ENCODE peak calls at places on chromosomes 4 and X, in seven cellular contexts. One of them, this sample, is unnamed.

GRCh38 chr4:173371292-173372192 is 788 bp downstream of the SAP30 start:
- DNase-seq in HepG2: peak; percentile 29
- DNase-seq in HCT116: no peak
- DNase-seq in GM12878: no peak
- DNase-seq in K562: peak; percentile 46
- DNase-seq in H1: peak; percentile 78
- DNase-seq in SK-N-SH: peak; percentile 56
- DNase-seq in this sample: peak; percentile 79

GRCh38 chrX:21509912-21510311 is 135.7 kb downstream of the CNKSR2 start:
- DNase-seq in HepG2: no peak
- DNase-seq in HCT116: no peak
- DNase-seq in GM12878: no peak
- DNase-seq in K562: no peak
- DNase-seq in H1: no peak
- DNase-seq in SK-N-SH: no peak
- DNase-seq in this sample: no peak

GRCh38 chr4:54064317-54065275 is at the start of gene CHIC2:
- DNase-seq in HepG2: peak; percentile 85
- DNase-seq in HCT116: peak; percentile 77
- DNase-seq in GM12878: peak; percentile 63
- DNase-seq in K562: peak; percentile 93
- DNase-seq in H1: peak; percentile 94
- DNase-seq in SK-N-SH: peak; percentile 97
- DNase-seq in this sample: peak; percentile 73

GRCh38 chr4:155805016-155805415 is 46.2 kb downstream of the GUCY1B1 start:
- DNase-seq in HepG2: no peak
- DNase-seq in HCT116: no peak
- DNase-seq in GM12878: no peak
- DNase-seq in K562: no peak
- DNase-seq in H1: no peak
- DNase-seq in SK-N-SH: no peak
- DNase-seq in this sample: no peak

GRCh38 chr4:156545003-156545785 is 426.4 kb downstream of the PDGFC start:
- DNase-seq in HepG2: no peak
- DNase-seq in HCT116: no peak
- DNase-seq in GM12878: no peak
- DNase-seq in K562: no peak
- DNase-seq in H1: no peak
- DNase-seq in SK-N-SH: no peak
- DNase-seq in this sample: no peak

GRCh38 chr4:101871962-101872676 is 81.6 kb downstream of the BANK1 start:
- DNase-seq in HepG2: no peak
- DNase-seq in HCT116: no peak
- DNase-seq in GM12878: no peak
- DNase-seq in K562: no peak
- DNase-seq in H1: no peak
- DNase-seq in SK-N-SH: no peak
- DNase-seq in this sample: no peak

GRCh38 chr4:60637976-60638375 is 562.1 kb upstream of the ADGRL3 start:
- DNase-seq in HepG2: no peak
- DNase-seq in HCT116: no peak
- DNase-seq in GM12878: no peak
- DNase-seq in K562: no peak
- DNase-seq in H1: no peak
- DNase-seq in SK-N-SH: no peak
- DNase-seq in this sample: no peak

GRCh38 chrX:131901581-131901980 is 121.5 kb upstream of the STK26 start:
- DNase-seq in HepG2: no peak
- DNase-seq in HCT116: no peak
- DNase-seq in GM12878: no peak
- DNase-seq in K562: no peak
- DNase-seq in H1: no peak
- DNase-seq in SK-N-SH: no peak
- DNase-seq in this sample: no peak

GRCh38 chr4:41258783-41259182 is 2.1 kb downstream of the UCHL1 start:
- DNase-seq in HepG2: peak; percentile 18
- DNase-seq in HCT116: peak; percentile 56
- DNase-seq in GM12878: no peak
- DNase-seq in K562: no peak
- DNase-seq in H1: no peak
- DNase-seq in SK-N-SH: peak; percentile 54
- DNase-seq in this sample: peak; percentile 72

GRCh38 chr4:140298001-140298400 is 75.4 kb upstream of the SCOC start:
- DNase-seq in HepG2: no peak
- DNase-seq in HCT116: no peak
- DNase-seq in GM12878: no peak
- DNase-seq in K562: no peak
- DNase-seq in H1: no peak
- DNase-seq in SK-N-SH: no peak
- DNase-seq in this sample: no peak

GRCh38 chr4:147865926-147866325 is 134.0 kb downstream of the ARHGAP10 start:
- DNase-seq in HepG2: no peak
- DNase-seq in HCT116: no peak
- DNase-seq in GM12878: no peak
- DNase-seq in K562: no peak
- DNase-seq in H1: no peak
- DNase-seq in SK-N-SH: no peak
- DNase-seq in this sample: no peak

GRCh38 chr4:91302120-91302519 is 1001.6 kb upstream of the GRID2 start:
- DNase-seq in HepG2: no peak
- DNase-seq in HCT116: no peak
- DNase-seq in GM12878: no peak
- DNase-seq in K562: no peak
- DNase-seq in H1: no peak
- DNase-seq in SK-N-SH: no peak
- DNase-seq in this sample: no peak

GRCh38 chrX:130896816-130897508 is 6.0 kb downstream of the ENOX2 start:
- DNase-seq in HepG2: no peak
- DNase-seq in HCT116: no peak
- DNase-seq in GM12878: no peak
- DNase-seq in K562: no peak
- DNase-seq in H1: no peak
- DNase-seq in SK-N-SH: no peak
- DNase-seq in this sample: no peak

GRCh38 chr4:157978680-157979361 is 194.0 kb downstream of the GASK1B start:
- DNase-seq in HepG2: peak; percentile 68
- DNase-seq in HCT116: peak; percentile 66
- DNase-seq in GM12878: no peak
- DNase-seq in K562: peak; percentile 57
- DNase-seq in H1: peak; percentile 55
- DNase-seq in SK-N-SH: peak; percentile 56
- DNase-seq in this sample: peak; percentile 4
- TF ChIP-seq JUND in HepG2: no peak
- TF ChIP-seq JUND in HCT116: no peak
- TF ChIP-seq JUND in GM12878: no peak
- TF ChIP-seq JUND in K562: no peak
- TF ChIP-seq JUND in H1: no peak
- TF ChIP-seq JUND in SK-N-SH: no peak
- TF ChIP-seq JUND in this sample: no peak

DNA sequence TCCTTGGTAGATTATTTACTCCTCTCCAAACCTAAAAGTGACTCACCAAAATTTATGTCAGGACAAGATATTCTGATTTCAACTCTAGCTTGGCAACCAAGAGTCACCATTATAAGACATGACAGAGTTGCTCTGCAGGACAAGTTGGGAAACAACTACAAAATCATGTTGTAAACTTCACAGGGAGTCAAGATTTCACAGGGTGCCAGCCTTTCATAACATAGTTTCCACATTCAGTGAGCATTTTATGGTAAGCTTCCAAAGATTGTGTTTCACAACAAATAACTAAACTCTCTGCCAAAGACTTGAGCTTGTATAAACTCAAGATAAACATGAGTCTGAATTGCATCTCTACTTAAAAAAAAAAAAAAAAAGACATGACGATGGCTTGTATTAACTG is 121.0 kb upstream of the DIAPH2 start:
- DNase-seq in HepG2: no peak
- DNase-seq in HCT116: no peak
- DNase-seq in GM12878: no peak
- DNase-seq in K562: no peak
- DNase-seq in H1: no peak
- DNase-seq in SK-N-SH: no peak
- DNase-seq in this sample: no peak
- TF ChIP-seq JUND in HepG2: no peak
- TF ChIP-seq JUND in HCT116: no peak
- TF ChIP-seq JUND in GM12878: no peak
- TF ChIP-seq JUND in K562: no peak
- TF ChIP-seq JUND in H1: no peak
- TF ChIP-seq JUND in SK-N-SH: no peak
- TF ChIP-seq JUND in this sample: no peak

DNA sequence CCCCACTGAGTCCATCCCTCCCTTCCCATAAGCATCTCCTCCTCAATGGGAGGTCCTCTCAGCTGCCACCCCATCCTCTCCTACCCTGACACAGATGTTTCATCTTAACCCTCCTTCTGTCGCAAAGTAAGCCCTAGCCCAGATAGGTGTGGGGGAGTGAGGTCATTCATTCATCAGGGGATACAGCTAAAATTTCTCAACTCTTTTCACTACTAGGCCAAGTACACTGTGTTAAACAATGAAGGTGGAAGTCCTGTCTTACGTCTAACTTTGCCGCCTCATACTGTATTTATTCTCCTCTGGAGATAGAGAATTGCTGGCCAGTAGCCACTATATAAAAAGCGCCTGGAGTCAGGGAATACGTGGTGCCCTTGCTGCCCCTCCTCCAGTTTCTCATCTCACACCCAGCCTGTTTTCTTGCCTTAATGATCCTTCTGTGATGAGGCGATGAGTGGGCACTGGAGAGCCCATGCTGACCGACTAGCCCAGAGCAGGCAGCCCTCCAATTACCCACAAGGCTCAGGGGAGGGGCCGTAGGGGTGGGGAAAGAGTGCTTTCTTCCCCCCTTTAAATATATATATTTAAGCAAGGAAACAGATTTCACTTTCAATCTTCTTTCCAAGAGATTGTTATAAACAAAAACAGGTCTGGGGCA is 149.6 kb downstream of the PJA1 start:
- DNase-seq in HepG2: no peak
- DNase-seq in HCT116: no peak
- DNase-seq in GM12878: no peak
- DNase-seq in K562: no peak
- DNase-seq in H1: peak; percentile 2
- DNase-seq in SK-N-SH: no peak
- DNase-seq in this sample: no peak
- TF ChIP-seq JUND in HepG2: no peak
- TF ChIP-seq JUND in HCT116: no peak
- TF ChIP-seq JUND in GM12878: no peak
- TF ChIP-seq JUND in K562: no peak
- TF ChIP-seq JUND in H1: no peak
- TF ChIP-seq JUND in SK-N-SH: no peak
- TF ChIP-seq JUND in this sample: no peak

DNA sequence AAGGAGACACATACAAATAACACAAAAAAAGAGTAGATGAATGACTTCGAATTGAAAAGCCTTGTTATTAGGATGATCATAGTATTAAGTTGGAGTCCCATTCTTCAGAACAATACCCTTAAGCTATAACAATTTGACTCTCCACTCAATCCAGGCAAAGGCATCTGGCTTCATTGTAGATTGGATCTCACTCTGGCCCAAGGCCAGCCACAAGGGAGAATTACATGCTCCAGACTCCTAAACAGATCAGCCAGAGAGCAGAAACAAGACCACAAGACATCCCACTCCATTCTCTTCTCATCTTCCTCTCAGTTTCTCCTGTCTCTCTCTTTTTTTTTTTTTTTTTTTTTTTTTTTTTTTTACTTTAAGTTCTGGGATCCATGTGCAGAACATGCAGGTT is 213.9 kb downstream of the DHX15 start:
- DNase-seq in HepG2: no peak
- DNase-seq in HCT116: no peak
- DNase-seq in GM12878: no peak
- DNase-seq in K562: no peak
- DNase-seq in H1: no peak
- DNase-seq in SK-N-SH: no peak
- DNase-seq in this sample: no peak
- TF ChIP-seq JUND in HepG2: no peak
- TF ChIP-seq JUND in HCT116: no peak
- TF ChIP-seq JUND in GM12878: no peak
- TF ChIP-seq JUND in K562: no peak
- TF ChIP-seq JUND in H1: no peak
- TF ChIP-seq JUND in SK-N-SH: no peak
- TF ChIP-seq JUND in this sample: no peak